ENCODE peak calls at places on chromosomes 1 and 21, in six cellular contexts. One of them, this sample, is unnamed.

GRCh38 chr1:220430586-220430985 is 97.3 kb upstream of the MARK1 start:
- DNase-seq in K562: no peak
- DNase-seq in HepG2: no peak
- DNase-seq in SK-N-SH: no peak
- DNase-seq in H1: no peak
- DNase-seq in GM12878: no peak
- DNase-seq in this sample: no peak

GRCh38 chr1:163335216-163335615 is 13.5 kb downstream of the NUF2 start:
- DNase-seq in K562: no peak
- DNase-seq in HepG2: no peak
- DNase-seq in SK-N-SH: no peak
- DNase-seq in H1: no peak
- DNase-seq in GM12878: no peak
- DNase-seq in this sample: no peak

GRCh38 chr1:220301630-220302029 is 29.4 kb upstream of the RAB3GAP2 start:
- DNase-seq in K562: no peak
- DNase-seq in HepG2: no peak
- DNase-seq in SK-N-SH: no peak
- DNase-seq in H1: no peak
- DNase-seq in GM12878: no peak
- DNase-seq in this sample: no peak

GRCh38 chr1:68291763-68292384 is 59.6 kb upstream of the WLS start:
- DNase-seq in K562: peak
- DNase-seq in HepG2: no peak
- DNase-seq in SK-N-SH: no peak
- DNase-seq in H1: no peak
- DNase-seq in GM12878: no peak
- DNase-seq in this sample: peak

GRCh38 chr1:182833271-182833670 is 5.9 kb upstream of the DHX9 start:
- DNase-seq in K562: no peak
- DNase-seq in HepG2: no peak
- DNase-seq in SK-N-SH: no peak
- DNase-seq in H1: no peak
- DNase-seq in GM12878: no peak
- DNase-seq in this sample: no peak

GRCh38 chr1:18041107-18041506 is 66.5 kb upstream of the IGSF21 start:
- DNase-seq in K562: no peak
- DNase-seq in HepG2: no peak
- DNase-seq in SK-N-SH: no peak
- DNase-seq in H1: no peak
- DNase-seq in GM12878: no peak
- DNase-seq in this sample: no peak

GRCh38 chr1:7468248-7468647 is 302.8 kb upstream of the VAMP3 start:
- DNase-seq in K562: no peak
- DNase-seq in HepG2: no peak
- DNase-seq in SK-N-SH: no peak
- DNase-seq in H1: no peak
- DNase-seq in GM12878: no peak
- DNase-seq in this sample: no peak

GRCh38 chr1:88946845-88947244 is 45.6 kb downstream of the KYAT3 start:
- DNase-seq in K562: peak
- DNase-seq in HepG2: no peak
- DNase-seq in SK-N-SH: no peak
- DNase-seq in H1: no peak
- DNase-seq in GM12878: no peak
- DNase-seq in this sample: no peak

GRCh38 chr1:54937469-54937868 is 43.0 kb upstream of the TMEM61 start:
- DNase-seq in K562: no peak
- DNase-seq in HepG2: no peak
- DNase-seq in SK-N-SH: no peak
- DNase-seq in H1: no peak
- DNase-seq in GM12878: no peak
- DNase-seq in this sample: no peak

GRCh38 chr1:99173282-99173681 is 91.0 kb upstream of the PLPPR4 start:
- DNase-seq in K562: no peak
- DNase-seq in HepG2: no peak
- DNase-seq in SK-N-SH: no peak
- DNase-seq in H1: no peak
- DNase-seq in GM12878: no peak
- DNase-seq in this sample: no peak

GRCh38 chr1:89363196-89363595 is 663 bp upstream of the GBP6 start:
- DNase-seq in K562: no peak
- DNase-seq in HepG2: no peak
- DNase-seq in SK-N-SH: no peak
- DNase-seq in H1: no peak
- DNase-seq in GM12878: peak
- DNase-seq in this sample: no peak

GRCh38 chr1:47435506-47436303 is 2.1 kb upstream of the FOXD2 start:
- DNase-seq in K562: no peak
- DNase-seq in HepG2: no peak
- DNase-seq in SK-N-SH: no peak
- DNase-seq in H1: no peak
- DNase-seq in GM12878: no peak
- DNase-seq in this sample: no peak

GRCh38 chr1:226405411-226405988 is 2.4 kb downstream of the PARP1 start:
- DNase-seq in K562: peak
- DNase-seq in HepG2: no peak
- DNase-seq in SK-N-SH: no peak
- DNase-seq in H1: no peak
- DNase-seq in GM12878: no peak
- DNase-seq in this sample: peak

GRCh38 chr1:18534810-18535205 is 54.1 kb downstream of the KLHDC7A start:
- DNase-seq in K562: no peak
- DNase-seq in HepG2: no peak
- DNase-seq in SK-N-SH: no peak
- DNase-seq in H1: no peak
- DNase-seq in GM12878: no peak
- DNase-seq in this sample: no peak

GRCh38 chr1:152926091-152926490 is 17.7 kb downstream of the IVL start:
- DNase-seq in K562: peak
- DNase-seq in HepG2: peak
- DNase-seq in SK-N-SH: no peak
- DNase-seq in H1: no peak
- DNase-seq in GM12878: no peak
- DNase-seq in this sample: no peak
- TF ChIP-seq CTCF in K562: peak
- TF ChIP-seq CTCF in HepG2: peak
- TF ChIP-seq CTCF in SK-N-SH: peak
- TF ChIP-seq CTCF in H1: peak
- TF ChIP-seq CTCF in GM12878: peak
- TF ChIP-seq CTCF in this sample: peak

GRCh38 chr1:3702990-3703728 is 49.1 kb upstream of the CCDC27 start:
- DNase-seq in K562: no peak
- DNase-seq in HepG2: no peak
- DNase-seq in SK-N-SH: peak
- DNase-seq in H1: no peak
- DNase-seq in GM12878: no peak
- DNase-seq in this sample: no peak
- TF ChIP-seq GABPA in K562: no peak
- TF ChIP-seq GABPA in HepG2: no peak
- TF ChIP-seq GABPA in SK-N-SH: no peak
- TF ChIP-seq GABPA in H1: no peak
- TF ChIP-seq GABPA in GM12878: no peak
- TF ChIP-seq GABPA in this sample: no peak

GRCh38 chr1:87330201-87330953 is 1.7 kb downstream of the LMO4 start:
- DNase-seq in K562: peak
- DNase-seq in HepG2: no peak
- DNase-seq in SK-N-SH: no peak
- DNase-seq in H1: no peak
- DNase-seq in GM12878: no peak
- DNase-seq in this sample: peak
- H3K27ac ChIP-seq in K562: peak
- H3K27ac ChIP-seq in HepG2: peak
- H3K27ac ChIP-seq in SK-N-SH: peak
- H3K27ac ChIP-seq in H1: peak
- H3K27ac ChIP-seq in GM12878: peak
- H3K27ac ChIP-seq in this sample: peak

GRCh38 chr1:175318633-175319032 is 126.1 kb upstream of the KIAA0040 start:
- DNase-seq in K562: no peak
- DNase-seq in HepG2: no peak
- DNase-seq in SK-N-SH: no peak
- DNase-seq in H1: no peak
- DNase-seq in GM12878: no peak
- DNase-seq in this sample: no peak

GRCh38 chr1:175319912-175320230 is 127.3 kb upstream of the KIAA0040 start:
- DNase-seq in K562: no peak
- DNase-seq in HepG2: no peak
- DNase-seq in SK-N-SH: no peak
- DNase-seq in H1: no peak
- DNase-seq in GM12878: no peak
- DNase-seq in this sample: no peak

GRCh38 chr1:175317795-175318194 is 125.2 kb upstream of the KIAA0040 start:
- DNase-seq in K562: no peak
- DNase-seq in HepG2: no peak
- DNase-seq in SK-N-SH: no peak
- DNase-seq in H1: no peak
- DNase-seq in GM12878: no peak
- DNase-seq in this sample: no peak

GRCh38 chr1:175319112-175319911 is 126.7 kb upstream of the KIAA0040 start:
- DNase-seq in K562: peak
- DNase-seq in HepG2: peak
- DNase-seq in SK-N-SH: peak
- DNase-seq in H1: peak
- DNase-seq in GM12878: peak
- DNase-seq in this sample: peak

DNA sequence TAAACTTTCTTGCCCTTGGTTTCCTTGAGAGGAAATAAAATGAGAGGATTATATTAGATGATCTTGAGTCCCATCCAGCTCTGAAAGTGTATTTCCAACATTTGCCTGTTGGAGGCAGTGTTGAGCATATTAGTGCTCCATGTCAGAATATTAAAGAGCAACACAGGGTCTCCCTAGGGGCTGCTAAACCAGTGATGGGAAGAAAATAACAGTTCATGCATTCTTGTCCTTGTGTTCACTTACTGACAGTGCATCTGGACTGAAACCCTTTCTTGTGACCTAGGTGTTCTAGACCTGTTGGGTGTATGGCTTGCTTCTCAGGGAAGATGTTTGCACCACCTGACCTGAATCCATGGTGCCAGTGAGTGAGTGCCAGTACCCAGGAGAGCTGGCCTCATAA is 124.7 kb upstream of the KIAA0040 start:
- DNase-seq in K562: peak
- DNase-seq in HepG2: no peak
- DNase-seq in SK-N-SH: no peak
- DNase-seq in H1: no peak
- DNase-seq in GM12878: no peak
- DNase-seq in this sample: no peak
- TF ChIP-seq CTCF in K562: peak
- TF ChIP-seq CTCF in HepG2: no peak
- TF ChIP-seq CTCF in SK-N-SH: peak
- TF ChIP-seq CTCF in H1: no peak
- TF ChIP-seq CTCF in GM12878: peak
- TF ChIP-seq CTCF in this sample: no peak

DNA sequence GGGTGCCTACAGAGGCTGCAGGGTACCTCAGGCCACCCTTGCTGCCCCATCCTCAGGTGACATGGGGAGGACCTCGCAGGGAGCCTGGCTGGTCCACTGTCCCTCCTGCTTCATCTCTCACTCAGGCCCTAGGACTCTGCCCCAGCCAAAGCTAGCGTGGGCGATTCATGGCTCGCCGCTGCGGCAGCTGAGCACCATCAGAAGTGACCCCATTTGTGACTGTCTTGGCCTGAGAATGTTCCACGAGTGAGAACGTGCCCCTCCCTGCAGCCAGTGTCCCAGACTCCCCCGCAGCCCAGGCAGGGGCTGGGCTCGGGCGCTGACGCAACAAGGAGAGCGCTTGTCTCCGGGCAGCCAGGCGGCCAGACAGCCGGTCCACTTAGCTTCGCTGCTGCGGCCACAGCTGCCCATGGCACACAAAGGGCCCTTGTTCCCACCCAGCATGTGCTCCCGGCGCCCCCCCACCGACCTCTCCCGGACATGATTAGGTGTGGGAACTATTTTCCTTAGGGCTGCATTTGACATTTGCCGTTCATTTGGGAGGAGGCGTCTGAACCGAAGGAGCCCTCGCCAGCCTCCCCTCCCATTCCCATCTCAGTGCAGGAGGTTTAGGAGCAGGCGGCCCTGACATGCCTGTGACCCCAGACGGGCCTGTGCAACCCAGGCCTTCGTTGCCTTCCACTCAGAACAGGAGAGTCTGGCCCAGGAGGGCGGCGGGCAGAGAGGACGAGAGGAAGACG is 19.3 kb upstream of the POFUT2 start:
- DNase-seq in K562: peak
- DNase-seq in HepG2: peak
- DNase-seq in SK-N-SH: no peak
- DNase-seq in H1: no peak
- DNase-seq in GM12878: no peak
- DNase-seq in this sample: no peak
- TF ChIP-seq GABPA in K562: no peak
- TF ChIP-seq GABPA in HepG2: no peak
- TF ChIP-seq GABPA in SK-N-SH: no peak
- TF ChIP-seq GABPA in H1: no peak
- TF ChIP-seq GABPA in GM12878: no peak
- TF ChIP-seq GABPA in this sample: no peak

GRCh38 chr1:31576201-31576669 is at the start of gene TINAGL1:
- DNase-seq in K562: peak
- DNase-seq in HepG2: peak
- DNase-seq in SK-N-SH: no peak
- DNase-seq in H1: no peak
- DNase-seq in GM12878: no peak
- DNase-seq in this sample: no peak

GRCh38 chr1:31577515-31578191 is 1.3 kb downstream of the TINAGL1 start:
- DNase-seq in K562: no peak
- DNase-seq in HepG2: peak
- DNase-seq in SK-N-SH: no peak
- DNase-seq in H1: no peak
- DNase-seq in GM12878: no peak
- DNase-seq in this sample: no peak

GRCh38 chr1:31574749-31575372 is 1.5 kb upstream of the TINAGL1 start:
- DNase-seq in K562: peak
- DNase-seq in HepG2: no peak
- DNase-seq in SK-N-SH: no peak
- DNase-seq in H1: no peak
- DNase-seq in GM12878: no peak
- DNase-seq in this sample: no peak

GRCh38 chr1:31576743-31577455 is 584 bp downstream of the TINAGL1 start:
- DNase-seq in K562: no peak
- DNase-seq in HepG2: no peak
- DNase-seq in SK-N-SH: no peak
- DNase-seq in H1: no peak
- DNase-seq in GM12878: no peak
- DNase-seq in this sample: no peak

DNA sequence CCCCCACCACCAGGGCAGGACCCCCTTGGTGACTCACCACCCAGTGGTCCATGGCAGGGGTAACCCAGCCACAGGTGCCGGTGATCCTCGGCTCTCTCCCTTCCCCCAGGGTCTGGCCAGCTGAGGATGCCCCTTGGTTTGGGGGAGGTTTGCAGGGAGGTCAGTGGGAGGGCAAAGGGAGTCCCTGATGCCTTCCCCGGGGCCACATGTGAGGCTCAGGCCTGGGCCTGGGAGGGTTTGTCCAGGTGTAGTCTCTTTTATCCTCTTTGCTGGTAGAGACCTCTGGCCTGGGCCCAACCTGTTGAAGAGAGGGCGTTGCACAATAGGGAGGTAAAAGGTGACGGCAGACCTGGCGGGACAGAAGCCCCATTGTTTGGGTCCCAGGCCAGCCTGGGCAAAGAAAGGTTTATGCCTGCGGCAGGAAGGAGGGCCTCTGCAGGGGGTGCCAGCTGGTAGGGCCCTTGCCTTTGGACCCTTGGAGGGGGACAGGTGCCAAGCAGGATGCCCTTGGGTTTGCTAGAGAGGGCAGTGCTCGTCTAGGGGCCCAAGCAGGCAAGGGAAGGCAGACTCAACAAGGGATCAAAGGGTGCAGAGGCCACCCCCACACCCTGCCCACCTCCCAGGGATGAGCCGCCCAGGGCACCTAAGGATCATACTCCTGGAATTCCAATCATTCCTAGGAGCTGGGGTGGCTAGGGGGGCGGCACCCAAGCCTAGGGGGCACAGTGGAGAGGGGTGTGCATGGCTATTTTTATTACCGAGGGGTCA is 758 bp upstream of the TINAGL1 start:
- DNase-seq in K562: no peak
- DNase-seq in HepG2: peak
- DNase-seq in SK-N-SH: no peak
- DNase-seq in H1: no peak
- DNase-seq in GM12878: no peak
- DNase-seq in this sample: no peak
- H3K27ac ChIP-seq in K562: no peak
- H3K27ac ChIP-seq in HepG2: peak
- H3K27ac ChIP-seq in SK-N-SH: no peak
- H3K27ac ChIP-seq in H1: no peak
- H3K27ac ChIP-seq in GM12878: no peak
- H3K27ac ChIP-seq in this sample: no peak